ENCODE peak calls at places on chromosomes 2 and 18, in six cellular contexts. Y is RPMI8226; H is progenitor cell of endocrine pancreas; W is naive thymus-derived CD8-positive, alpha-beta T cell; L is kidney tubule cell; T is NCI-H510A treated with DMSO at 0.1 percent for 48 hours. X is an unnamed sample.
A peak's percentile ranks its signal among the peaks of the same experiment; 100 is the strongest.

GRCh38 chr2:202290316-202290715 is 24.8 kb downstream of the NOP58 start:
- DNase-seq in Y (no peak), H (no peak), W (no peak), L (no peak), T (no peak), X (no peak)

GRCh38 chr2:29367986-29368677 is 252.9 kb downstream of the CLIP4 start:
- DNase-seq in Y (no peak), H (no peak), W (no peak), L (no peak), T (no peak), X (no peak)

GRCh38 chr2:240568678-240569522 is 616 bp downstream of the RNPEPL1 start:
- DNase-seq in Y (peak; percentile 81), H (peak; percentile 24), W (no peak), L (peak; percentile 74), T (peak; percentile 49), X (peak; percentile 70)

GRCh38 chr2:102041351-102041750 is 49.6 kb downstream of the IL1R2 start:
- DNase-seq in Y (no peak), H (no peak), W (no peak), L (peak; percentile 87), T (no peak), X (no peak)

GRCh38 chr2:98086491-98087446 is at the start of gene VWA3B:
- DNase-seq in Y (no peak), H (peak; percentile 67), W (peak; percentile 2), L (peak; percentile 53), T (peak; percentile 58), X (no peak)

GRCh38 chr18:59249186-59249774 is 24.0 kb downstream of the RAX start:
- DNase-seq in Y (peak; percentile 74), H (no peak), W (peak; percentile 5), L (peak; percentile 70), T (peak; percentile 96), X (peak; percentile 19)

GRCh38 chr2:33350632-33351031 is 125.8 kb upstream of the RASGRP3 start:
- DNase-seq in Y (no peak), H (no peak), W (no peak), L (no peak), T (no peak), X (no peak)

GRCh38 chr18:58269931-58270330 is 225.9 kb downstream of the NEDD4L start:
- DNase-seq in Y (peak; percentile 27), H (no peak), W (no peak), L (peak; percentile 92), T (no peak), X (no peak)

GRCh38 chr2:53569957-53570727 is 197.5 kb upstream of the CHAC2 start:
- DNase-seq in Y (no peak), H (no peak), W (no peak), L (no peak), T (no peak), X (no peak)

GRCh38 chr2:201513271-201513670 is 61.7 kb downstream of the STRADB start:
- DNase-seq in Y (no peak), H (no peak), W (no peak), L (no peak), T (no peak), X (no peak)

GRCh38 chr2:105841551-105841950 is 96.8 kb downstream of the NCK2 start:
- DNase-seq in Y (no peak), H (no peak), W (no peak), L (no peak), T (no peak), X (no peak)

GRCh38 chr2:45083175-45083574 is 73.9 kb upstream of the SIX2 start:
- DNase-seq in Y (no peak), H (no peak), W (no peak), L (no peak), T (peak; percentile 76), X (no peak)

GRCh38 chr18:55579888-55580287 is 8.1 kb downstream of the TCF4 start:
- DNase-seq in Y (peak; percentile 8), H (no peak), W (no peak), L (no peak), T (no peak), X (no peak)

GRCh38 chr2:127261835-127262234 is 32.1 kb downstream of the ERCC3 start:
- DNase-seq in Y (no peak), H (no peak), W (no peak), L (no peak), T (no peak), X (no peak)

GRCh38 chr2:156896294-156896693 is 361.2 kb upstream of the GALNT5 start:
- DNase-seq in Y (peak; percentile 5), H (no peak), W (no peak), L (peak; percentile 51), T (no peak), X (peak; percentile 51)

GRCh38 chr2:99187011-99187410 is 6.0 kb downstream of the MRPL30 start:
- DNase-seq in Y (no peak), H (no peak), W (no peak), L (peak; percentile 10), T (no peak), X (no peak)

GRCh38 chr2:20423376-20423775 is 23.5 kb upstream of the RHOB start:
- DNase-seq in Y (no peak), H (peak; percentile 2), W (no peak), L (no peak), T (no peak), X (no peak)

GRCh38 chr2:137928547-137929503 is 35.4 kb upstream of the HNMT start:
- DNase-seq in Y (no peak), H (no peak), W (no peak), L (peak; percentile 76), T (no peak), X (no peak)

GRCh38 chr2:27194538-27195354 is 17.1 kb upstream of the ATRAID start:
- DNase-seq in Y (no peak), H (no peak), W (no peak), L (peak; percentile 72), T (no peak), X (no peak)

GRCh38 chr2:238939521-238940403 is 91.9 kb downstream of the TWIST2 start:
- DNase-seq in Y (no peak), H (no peak), W (no peak), L (no peak), T (no peak), X (no peak)

GRCh38 chr2:149467461-149467860 is 120.1 kb downstream of the MMADHC start:
- DNase-seq in Y (no peak), H (no peak), W (no peak), L (no peak), T (no peak), X (no peak)